ENCODE peak calls at places on chromosome 18, in eight cellular contexts. Y is C1 segment of cervical spinal cord, R is activated gamma-delta T cell treated with Interleukin-2 at 50 U/mL for 16 hours, K is RWPE1, X is left ventricle myocardium superior, G is suprapubic skin, M is AG09319, C is left lobe of liver. J is an unnamed sample.

GRCh38 chr18:26657618-26658581 is 109.5 kb upstream of the KCTD1 start:
- DNase-seq in G (no peak), M (no peak), C (no peak), K (no peak), R (no peak), X (no peak), Y (no peak), J (no peak)

GRCh38 chr18:8116346-8117007 is 492.8 kb upstream of the RAB12 start:
- DNase-seq in K (peak), R (no peak), X (no peak), G (no peak), C (no peak), Y (no peak), M (no peak), J (no peak)

GRCh38 chr18:54964741-54965140 is 5.5 kb upstream of the CCDC68 start:
- DNase-seq in X (no peak), R (no peak), C (no peak), G (no peak), Y (no peak), K (no peak), M (no peak), J (no peak)

GRCh38 chr18:51038110-51038509 is 8.1 kb downstream of the SMAD4 start:
- DNase-seq in G (no peak), M (no peak), R (no peak), Y (no peak), C (peak), K (no peak), X (no peak), J (no peak)

GRCh38 chr18:63336366-63337099 is 17.0 kb upstream of the BCL2 start:
- DNase-seq in X (no peak), G (no peak), M (peak), C (no peak), Y (no peak), R (no peak), K (peak), J (no peak)

GRCh38 chr18:77054288-77054605 is 78.3 kb downstream of the MBP start:
- DNase-seq in R (no peak), X (peak), K (no peak), G (no peak), M (no peak), Y (no peak), C (no peak), J (no peak)

GRCh38 chr18:9405130-9405529 is 70.2 kb upstream of the RALBP1 start:
- DNase-seq in G (no peak), K (no peak), M (no peak), X (no peak), Y (no peak), R (no peak), C (no peak), J (no peak)

GRCh38 chr18:5180254-5180653 is 16.8 kb downstream of the AKAIN1 start:
- DNase-seq in K (no peak), R (no peak), X (no peak), C (no peak), M (no peak), Y (no peak), G (no peak), J (no peak)

GRCh38 chr18:52287151-52287550 is 52.8 kb upstream of the DCC start:
- DNase-seq in M (no peak), Y (no peak), C (no peak), G (no peak), K (no peak), X (no peak), R (no peak), J (no peak)

GRCh38 chr18:31680836-31681568 is 3.4 kb downstream of the B4GALT6 start:
- DNase-seq in G (no peak), M (no peak), R (no peak), C (no peak), X (no peak), K (no peak), Y (no peak), J (no peak)

GRCh38 chr18:48992791-48993555 is 42.2 kb upstream of the SMAD7 start:
- DNase-seq in K (no peak), Y (no peak), C (no peak), X (no peak), R (no peak), M (no peak), G (no peak), J (no peak)

GRCh38 chr18:4374564-4374963 is 80.5 kb downstream of the DLGAP1 start:
- DNase-seq in X (no peak), K (no peak), G (no peak), Y (no peak), R (no peak), M (no peak), C (no peak), J (no peak)

GRCh38 chr18:14086459-14087231 is 45.6 kb downstream of the ZNF519 start:
- DNase-seq in C (no peak), G (no peak), X (no peak), R (no peak), M (peak), K (no peak), Y (peak), J (peak)

GRCh38 chr18:51070545-51070944 is 40.5 kb downstream of the SMAD4 start:
- DNase-seq in C (no peak), Y (no peak), R (no peak), K (peak), X (no peak), M (peak), G (no peak), J (no peak)

GRCh38 chr18:43664487-43665008 is 387.3 kb upstream of the SYT4 start:
- DNase-seq in G (no peak), Y (no peak), M (no peak), K (no peak), C (no peak), R (no peak), X (no peak), J (no peak)

GRCh38 chr18:72107647-72108046 is 436.5 kb downstream of the CBLN2 start:
- DNase-seq in Y (peak), K (no peak), C (no peak), G (no peak), X (no peak), M (no peak), R (no peak), J (no peak)

J was measured in amygdala.